ENCODE peak calls at places on chromosome 12, in ten cellular contexts. N is T-helper 9 cell, I is Right ventricle myocardium superior, G is amygdala, T is GF-D8, M is lung microvascular endothelial cell, P is Calu3, C is HS-5, B is tibial nerve, W is cardiac fibroblast. L is an unnamed sample.

GRCh38 chr12:109170335-109170734 is 53.9 kb downstream of the ACACB start:
- DNase-seq in W (no peak), C (no peak), M (peak), B (no peak), G (no peak), I (no peak), P (no peak), T (peak), N (no peak), L (no peak)

GRCh38 chr12:121009744-121010143 is 6.5 kb downstream of the C12orf43 start:
- DNase-seq in I (no peak), W (peak), N (no peak), B (no peak), T (peak), M (no peak), G (no peak), P (peak), C (no peak), L (no peak)

GRCh38 chr12:124407074-124407473 is 112.2 kb downstream of the RFLNA start:
- DNase-seq in C (no peak), N (no peak), B (no peak), M (no peak), G (peak), W (no peak), T (no peak), I (no peak), P (no peak), L (no peak)

GRCh38 chr12:55713721-55714120 is 2.1 kb upstream of the BLOC1S1 start:
- DNase-seq in I (no peak), P (no peak), G (no peak), W (peak), B (no peak), C (peak), T (no peak), N (no peak), M (no peak), L (peak)

GRCh38 chr12:94689002-94689645 is 38.8 kb upstream of the TMCC3 start:
- DNase-seq in P (no peak), C (peak), I (no peak), W (peak), T (no peak), N (no peak), M (no peak), B (no peak), G (no peak), L (peak)

GRCh38 chr12:101038289-101038871 is 171.7 kb downstream of the SLC5A8 start:
- DNase-seq in G (no peak), C (no peak), T (no peak), P (no peak), B (no peak), M (no peak), N (no peak), W (no peak), I (no peak), L (no peak)

GRCh38 chr12:75878382-75878720 is 153.2 kb downstream of the PHLDA1 start:
- DNase-seq in P (no peak), B (no peak), T (no peak), W (peak), C (no peak), I (no peak), M (no peak), G (no peak), N (no peak), L (no peak)

GRCh38 chr12:87280893-87281292 is 748.3 kb downstream of the C12orf50 start:
- DNase-seq in T (no peak), P (no peak), M (no peak), C (no peak), N (no peak), W (no peak), B (no peak), I (no peak), G (no peak), L (no peak)

GRCh38 chr12:53869500-53869899 is 69.1 kb upstream of the HOXC13 start:
- DNase-seq in M (peak), P (peak), B (no peak), W (no peak), T (no peak), N (no peak), G (no peak), C (no peak), I (no peak), L (no peak)

GRCh38 chr12:127284021-127284420 is 982.9 kb upstream of the TMEM132C start:
- DNase-seq in T (no peak), W (peak), I (no peak), B (no peak), C (no peak), P (no peak), G (no peak), M (no peak), N (no peak), L (no peak)

GRCh38 chr12:8951744-8952143 is 2.3 kb upstream of the M6PR start:
- DNase-seq in B (no peak), P (no peak), W (no peak), G (no peak), I (no peak), N (no peak), M (no peak), C (no peak), T (no peak), L (no peak)

GRCh38 chr12:19209636-19210035 is 80.1 kb downstream of the PLEKHA5 start:
- DNase-seq in M (no peak), W (peak), I (no peak), T (no peak), B (no peak), P (no peak), N (no peak), G (no peak), C (no peak), L (no peak)

GRCh38 chr12:82527165-82527780 is 159.4 kb upstream of the TMTC2 start:
- DNase-seq in W (peak), C (peak), N (peak), I (no peak), G (peak), M (peak), B (no peak), T (no peak), P (peak), L (peak)

GRCh38 chr12:125518074-125518473 is 452.8 kb downstream of the AACS start:
- DNase-seq in G (no peak), B (no peak), P (peak), N (no peak), I (no peak), T (no peak), W (peak), M (no peak), C (no peak), L (no peak)

L was measured in GM03348.